ENCODE peak calls at places on chromosomes 13 and 19, in eight cellular contexts. One of them, this sample, is unnamed.

GRCh38 chr19:12767150-12767549 is 8.2 kb downstream of the HOOK2 start:
- DNase-seq in stimulated activated CD4-positive, alpha-beta T cell treated with anti-CD3 and anti-CD28 coated beads, TNF-alpha, amount 100 ng/mL, for 48 hours: no peak
- DNase-seq in activated CD4-positive, alpha-beta T cell treated with anti-CD3 and anti-CD28 coated beads, Interleukin-2, amount 10 ng/mL, durations not matched to agents 7 days and 5 days: no peak
- DNase-seq in H9: no peak
- DNase-seq in NCI-H1417: no peak
- DNase-seq in RKO: no peak
- DNase-seq in CD4-positive, alpha-beta T cell: no peak
- DNase-seq in dorsolateral prefrontal cortex: no peak
- DNase-seq in this sample: no peak

GRCh38 chr19:50921391-50922315 is 10.5 kb upstream of the KLK4 start:
- DNase-seq in activated CD4-positive, alpha-beta T cell treated with anti-CD3 and anti-CD28 coated beads, Interleukin-2, amount 10 ng/mL, durations not matched to agents 7 days and 5 days: no peak
- DNase-seq in stimulated activated CD4-positive, alpha-beta T cell treated with anti-CD3 and anti-CD28 coated beads, TNF-alpha, amount 100 ng/mL, for 48 hours: no peak
- DNase-seq in RKO: no peak
- DNase-seq in dorsolateral prefrontal cortex: no peak
- DNase-seq in H9: no peak
- DNase-seq in CD4-positive, alpha-beta T cell: no peak
- DNase-seq in NCI-H1417: peak; percentile 64
- DNase-seq in this sample: no peak

GRCh38 chr19:11361771-11362731 is 6.8 kb downstream of the PLPPR2 start:
- DNase-seq in H9: peak; percentile 90
- DNase-seq in dorsolateral prefrontal cortex: no peak
- DNase-seq in activated CD4-positive, alpha-beta T cell treated with anti-CD3 and anti-CD28 coated beads, Interleukin-2, amount 10 ng/mL, durations not matched to agents 7 days and 5 days: no peak
- DNase-seq in RKO: no peak
- DNase-seq in stimulated activated CD4-positive, alpha-beta T cell treated with anti-CD3 and anti-CD28 coated beads, TNF-alpha, amount 100 ng/mL, for 48 hours: no peak
- DNase-seq in NCI-H1417: no peak
- DNase-seq in CD4-positive, alpha-beta T cell: no peak
- DNase-seq in this sample: no peak

GRCh38 chr19:31181535-31181934 is 167.7 kb downstream of the TSHZ3 start:
- DNase-seq in H9: no peak
- DNase-seq in CD4-positive, alpha-beta T cell: no peak
- DNase-seq in activated CD4-positive, alpha-beta T cell treated with anti-CD3 and anti-CD28 coated beads, Interleukin-2, amount 10 ng/mL, durations not matched to agents 7 days and 5 days: no peak
- DNase-seq in stimulated activated CD4-positive, alpha-beta T cell treated with anti-CD3 and anti-CD28 coated beads, TNF-alpha, amount 100 ng/mL, for 48 hours: no peak
- DNase-seq in dorsolateral prefrontal cortex: no peak
- DNase-seq in NCI-H1417: no peak
- DNase-seq in RKO: no peak
- DNase-seq in this sample: no peak

GRCh38 chr13:42569576-42570344 is 4.2 kb upstream of the TNFSF11 start:
- DNase-seq in CD4-positive, alpha-beta T cell: no peak
- DNase-seq in RKO: no peak
- DNase-seq in stimulated activated CD4-positive, alpha-beta T cell treated with anti-CD3 and anti-CD28 coated beads, TNF-alpha, amount 100 ng/mL, for 48 hours: no peak
- DNase-seq in dorsolateral prefrontal cortex: no peak
- DNase-seq in H9: no peak
- DNase-seq in activated CD4-positive, alpha-beta T cell treated with anti-CD3 and anti-CD28 coated beads, Interleukin-2, amount 10 ng/mL, durations not matched to agents 7 days and 5 days: no peak
- DNase-seq in NCI-H1417: no peak
- DNase-seq in this sample: no peak

GRCh38 chr19:13404236-13404635 is 102.0 kb downstream of the CACNA1A start:
- DNase-seq in stimulated activated CD4-positive, alpha-beta T cell treated with anti-CD3 and anti-CD28 coated beads, TNF-alpha, amount 100 ng/mL, for 48 hours: no peak
- DNase-seq in H9: no peak
- DNase-seq in RKO: no peak
- DNase-seq in NCI-H1417: peak; percentile 27
- DNase-seq in activated CD4-positive, alpha-beta T cell treated with anti-CD3 and anti-CD28 coated beads, Interleukin-2, amount 10 ng/mL, durations not matched to agents 7 days and 5 days: no peak
- DNase-seq in dorsolateral prefrontal cortex: no peak
- DNase-seq in CD4-positive, alpha-beta T cell: no peak
- DNase-seq in this sample: no peak

GRCh38 chr19:13598098-13598497 is 91.8 kb upstream of the CACNA1A start:
- DNase-seq in CD4-positive, alpha-beta T cell: no peak
- DNase-seq in H9: no peak
- DNase-seq in stimulated activated CD4-positive, alpha-beta T cell treated with anti-CD3 and anti-CD28 coated beads, TNF-alpha, amount 100 ng/mL, for 48 hours: no peak
- DNase-seq in RKO: no peak
- DNase-seq in dorsolateral prefrontal cortex: no peak
- DNase-seq in NCI-H1417: no peak
- DNase-seq in activated CD4-positive, alpha-beta T cell treated with anti-CD3 and anti-CD28 coated beads, Interleukin-2, amount 10 ng/mL, durations not matched to agents 7 days and 5 days: no peak
- DNase-seq in this sample: no peak

GRCh38 chr13:102484329-102484728 is 82.5 kb upstream of the FGF14 start:
- DNase-seq in activated CD4-positive, alpha-beta T cell treated with anti-CD3 and anti-CD28 coated beads, Interleukin-2, amount 10 ng/mL, durations not matched to agents 7 days and 5 days: no peak
- DNase-seq in CD4-positive, alpha-beta T cell: no peak
- DNase-seq in stimulated activated CD4-positive, alpha-beta T cell treated with anti-CD3 and anti-CD28 coated beads, TNF-alpha, amount 100 ng/mL, for 48 hours: no peak
- DNase-seq in NCI-H1417: no peak
- DNase-seq in H9: no peak
- DNase-seq in dorsolateral prefrontal cortex: no peak
- DNase-seq in RKO: peak; percentile 47
- DNase-seq in this sample: no peak

GRCh38 chr13:48125794-48126228 is 30.9 kb upstream of the MED4 start:
- DNase-seq in activated CD4-positive, alpha-beta T cell treated with anti-CD3 and anti-CD28 coated beads, Interleukin-2, amount 10 ng/mL, durations not matched to agents 7 days and 5 days: no peak
- DNase-seq in CD4-positive, alpha-beta T cell: no peak
- DNase-seq in H9: no peak
- DNase-seq in NCI-H1417: no peak
- DNase-seq in stimulated activated CD4-positive, alpha-beta T cell treated with anti-CD3 and anti-CD28 coated beads, TNF-alpha, amount 100 ng/mL, for 48 hours: no peak
- DNase-seq in RKO: no peak
- DNase-seq in dorsolateral prefrontal cortex: no peak
- DNase-seq in this sample: no peak

GRCh38 chr19:19315444-19315843 is 4.9 kb downstream of the SUGP1 start:
- DNase-seq in RKO: no peak
- DNase-seq in H9: no peak
- DNase-seq in CD4-positive, alpha-beta T cell: no peak
- DNase-seq in dorsolateral prefrontal cortex: no peak
- DNase-seq in NCI-H1417: no peak
- DNase-seq in stimulated activated CD4-positive, alpha-beta T cell treated with anti-CD3 and anti-CD28 coated beads, TNF-alpha, amount 100 ng/mL, for 48 hours: no peak
- DNase-seq in activated CD4-positive, alpha-beta T cell treated with anti-CD3 and anti-CD28 coated beads, Interleukin-2, amount 10 ng/mL, durations not matched to agents 7 days and 5 days: no peak
- DNase-seq in this sample: no peak

GRCh38 chr13:42615691-42616090 is 41.7 kb downstream of the TNFSF11 start:
- DNase-seq in H9: no peak
- DNase-seq in CD4-positive, alpha-beta T cell: no peak
- DNase-seq in stimulated activated CD4-positive, alpha-beta T cell treated with anti-CD3 and anti-CD28 coated beads, TNF-alpha, amount 100 ng/mL, for 48 hours: no peak
- DNase-seq in NCI-H1417: no peak
- DNase-seq in dorsolateral prefrontal cortex: no peak
- DNase-seq in activated CD4-positive, alpha-beta T cell treated with anti-CD3 and anti-CD28 coated beads, Interleukin-2, amount 10 ng/mL, durations not matched to agents 7 days and 5 days: no peak
- DNase-seq in RKO: peak; percentile 7
- DNase-seq in this sample: no peak